ENCODE peak calls at places on chromosome 9, in five cellular contexts. G is nephron progenitor cell, D is tibial nerve, N is epithelial cell of esophagus, Y is GM12864. R is an unnamed sample.

GRCh38 chr9:78210841-78211301 is 25.0 kb upstream of the CEP78 start:
- DNase-seq in N (no peak), G (no peak), Y (peak; percentile 36), D (no peak), R (no peak)

GRCh38 chr9:70049236-70049635 is 5.6 kb downstream of the MAMDC2 start:
- DNase-seq in N (peak; percentile 75), G (no peak), D (peak; percentile 71), Y (no peak), R (no peak)

GRCh38 chr9:27558307-27558706 is 15.0 kb downstream of the C9orf72 start:
- DNase-seq in Y (no peak), G (no peak), D (no peak), N (peak; percentile 27), R (no peak)

GRCh38 chr9:89408628-89409101 is 89.2 kb downstream of the SEMA4D start:
- DNase-seq in D (no peak), G (no peak), Y (no peak), N (no peak), R (no peak)

GRCh38 chr9:77997611-77998349 is 33.8 kb downstream of the GNAQ start:
- DNase-seq in Y (no peak), D (no peak), N (no peak), G (peak; percentile 30), R (no peak)

GRCh38 chr9:73370053-73370452 is 218.4 kb downstream of the ANXA1 start:
- DNase-seq in Y (no peak), G (no peak), N (peak; percentile 51), D (no peak), R (no peak)

GRCh38 chr9:136007906-136008692 is 46.9 kb upstream of the UBAC1 start:
- DNase-seq in G (no peak), D (no peak), Y (no peak), N (peak; percentile 52), R (no peak)

GRCh38 chr9:116646661-116647514 is 40.2 kb upstream of the TRIM32 start:
- DNase-seq in N (peak; percentile 63), G (no peak), Y (no peak), D (no peak), R (no peak)

GRCh38 chr9:122202099-122202498 is 26.7 kb downstream of the LHX6 start:
- DNase-seq in D (no peak), Y (no peak), G (no peak), N (no peak), R (no peak)

GRCh38 chr9:99092643-99093491 is 12.0 kb upstream of the TGFBR1 start:
- DNase-seq in G (no peak), Y (no peak), N (no peak), D (no peak), R (no peak)
- TF ChIP-seq CTCF in G (no peak), Y (no peak), N (no peak), D (no peak), R (no peak)

GRCh38 chr9:95085036-95085770 is 232.3 kb downstream of the FANCC start:
- DNase-seq in N (no peak), Y (no peak), G (no peak), D (no peak), R (no peak)
- TF ChIP-seq CTCF in N (no peak), Y (no peak), G (no peak), D (no peak), R (no peak)

DNA sequence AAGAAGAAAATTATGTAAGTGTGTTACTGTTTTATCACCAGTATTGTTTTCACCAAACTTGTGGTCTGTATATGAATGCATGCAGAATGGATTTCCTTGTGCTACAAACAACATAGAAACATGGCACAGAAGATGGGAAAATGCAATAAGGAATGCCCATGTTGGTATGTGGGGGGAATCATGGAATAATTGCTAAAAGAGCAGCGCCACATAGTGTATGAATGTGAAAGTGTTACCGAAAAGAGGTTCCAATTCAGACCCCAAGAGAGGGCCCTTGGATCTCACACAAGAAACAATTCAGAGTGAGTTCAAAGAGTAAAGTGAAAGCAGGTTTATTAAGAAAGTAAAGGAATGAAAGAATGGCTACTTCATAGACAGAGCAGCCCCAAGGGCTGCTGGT is 26.4 kb upstream of the TYRP1 start:
- DNase-seq in G (no peak), Y (no peak), N (no peak), D (no peak), R (no peak)
- TF ChIP-seq CTCF in G (peak; percentile 8), Y (peak; percentile 25), N (no peak), D (no peak), R (no peak)

GRCh38 chr9:80285325-80285724 is 713.6 kb downstream of the TLE4 start:
- DNase-seq in Y (no peak), D (no peak), G (no peak), N (peak; percentile 28), R (no peak)
- TF ChIP-seq CTCF in Y (no peak), D (no peak), G (no peak), N (peak; percentile 33), R (no peak)

GRCh38 chr9:119349548-119349947 is 19.7 kb downstream of the BRINP1 start:
- DNase-seq in G (peak; percentile 71), Y (no peak), D (no peak), N (no peak), R (no peak)
- TF ChIP-seq CTCF in G (peak; percentile 50), Y (no peak), D (no peak), N (no peak), R (no peak)

GRCh38 chr9:98555851-98556465 is 152.8 kb downstream of the GABBR2 start:
- DNase-seq in Y (no peak), G (no peak), D (no peak), N (no peak), R (no peak)
- TF ChIP-seq CTCF in Y (no peak), G (no peak), D (no peak), N (no peak), R (no peak)

GRCh38 chr9:93594041-93594756 is 17.8 kb downstream of the PHF2 start:
- DNase-seq in D (no peak), G (no peak), N (peak; percentile 36), Y (no peak), R (no peak)

GRCh38 chr9:93591301-93591700 is 14.9 kb downstream of the PHF2 start:
- DNase-seq in D (no peak), N (no peak), Y (no peak), G (no peak), R (no peak)

GRCh38 chr9:93593144-93593655 is 16.8 kb downstream of the PHF2 start:
- DNase-seq in G (no peak), N (no peak), Y (no peak), D (no peak), R (no peak)

GRCh38 chr9:93591706-93592388 is 15.5 kb downstream of the PHF2 start:
- DNase-seq in N (no peak), Y (no peak), D (no peak), G (no peak), R (no peak)

GRCh38 chr9:93592389-93593021 is 16.1 kb downstream of the PHF2 start:
- DNase-seq in N (no peak), G (no peak), D (no peak), Y (no peak), R (no peak)
- TF ChIP-seq CTCF in N (peak; percentile 31), G (no peak), D (no peak), Y (peak; percentile 22), R (no peak)

GRCh38 chr9:25716220-25716872 is 38.1 kb upstream of the TUSC1 start:
- DNase-seq in D (no peak), Y (no peak), N (peak; percentile 89), G (peak; percentile 3), R (no peak)
- TF ChIP-seq CTCF in D (no peak), Y (no peak), N (peak; percentile 89), G (peak; percentile 39), R (no peak)

DNA sequence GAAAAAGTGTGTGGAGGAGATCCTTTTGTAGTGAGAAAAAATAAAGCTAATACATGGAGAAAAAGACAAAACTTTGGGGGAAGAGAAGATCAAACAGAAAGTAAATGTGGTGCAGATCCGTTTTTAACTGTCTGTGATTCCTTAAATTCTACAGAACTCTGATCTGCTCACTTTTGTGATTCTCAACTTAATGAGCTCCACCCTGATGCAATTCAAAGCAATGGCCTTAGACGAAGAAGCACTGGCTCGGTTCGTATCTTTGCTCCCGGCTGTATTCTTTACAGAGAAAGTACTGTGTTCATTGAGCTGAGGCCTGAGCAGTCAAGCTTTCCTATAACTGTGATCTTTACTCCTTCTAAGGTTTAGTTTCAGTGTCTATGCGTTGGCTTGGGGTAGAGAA is 453.4 kb downstream of the DMAC1 start:
- DNase-seq in D (no peak), Y (no peak), G (no peak), N (no peak), R (no peak)
- TF ChIP-seq CTCF in D (no peak), Y (no peak), G (no peak), N (no peak), R (no peak)

GRCh38 chr9:4048441-4048840 is 251.4 kb downstream of the GLIS3 start:
- DNase-seq in Y (no peak), N (peak; percentile 43), D (no peak), G (no peak), R (no peak)
- TF ChIP-seq CTCF in Y (peak; percentile 47), N (peak; percentile 62), D (no peak), G (peak; percentile 26), R (peak; percentile 40)

R was measured in dorsolateral prefrontal cortex.